ENCODE peak calls at places on chromosome 2, in six cellular contexts. L is stimulated activated CD4-positive, alpha-beta T cell treated with anti-CD3 and anti-CD28 coated beads, TNF-alpha, amount 100 ng/mL, for 48 hours; X is breast epithelium; N is NCI-H2081; K is amniotic stem cell; Q is heart right ventricle. P is an unnamed sample.
A peak's percentile ranks its signal among the peaks of the same experiment; 100 is the strongest.

GRCh38 chr2:228853151-228853550 is 417.9 kb downstream of the PID1 start:
- DNase-seq in L (no peak), X (no peak), N (no peak), K (no peak), Q (no peak), P (no peak)

GRCh38 chr2:158725496-158725895 is 69.6 kb upstream of the DAPL1 start:
- DNase-seq in L (no peak), X (no peak), N (peak; percentile 56), K (no peak), Q (no peak), P (no peak)

GRCh38 chr2:23419171-23420090 is 34.5 kb downstream of the KLHL29 start:
- DNase-seq in L (no peak), X (no peak), N (no peak), K (no peak), Q (no peak), P (no peak)

GRCh38 chr2:142973160-142973821 is 95.8 kb downstream of the KYNU start:
- DNase-seq in L (no peak), X (no peak), N (no peak), K (no peak), Q (no peak), P (no peak)

GRCh38 chr2:152441961-152442360 is 107.0 kb downstream of the FMNL2 start:
- DNase-seq in L (no peak), X (no peak), N (no peak), K (no peak), Q (no peak), P (no peak)

GRCh38 chr2:240615830-240616547 is 9.3 kb upstream of the GPR35 start:
- DNase-seq in L (no peak), X (no peak), N (no peak), K (no peak), Q (no peak), P (no peak)

GRCh38 chr2:98482362-98482761 is 37.7 kb downstream of the INPP4A start:
- DNase-seq in L (no peak), X (no peak), N (no peak), K (no peak), Q (no peak), P (no peak)

GRCh38 chr2:47174731-47175361 is 19.7 kb upstream of the STPG4 start:
- DNase-seq in L (peak; percentile 6), X (peak; percentile 90), N (peak; percentile 55), K (no peak), Q (peak; percentile 55), P (peak; percentile 52)

GRCh38 chr2:151973901-151974199 is 125.0 kb downstream of the CACNB4 start:
- DNase-seq in L (no peak), X (no peak), N (peak; percentile 75), K (no peak), Q (no peak), P (no peak)

GRCh38 chr2:4214444-4215295 is 511.3 kb downstream of the DCDC2C start:
- DNase-seq in L (no peak), X (no peak), N (no peak), K (no peak), Q (no peak), P (no peak)

GRCh38 chr2:238320648-238321281 is 447 bp downstream of the TRAF3IP1 start:
- DNase-seq in L (peak; percentile 4), X (no peak), N (no peak), K (peak; percentile 3), Q (no peak), P (no peak)

GRCh38 chr2:42865884-42866861 is 73.8 kb upstream of the HAAO start:
- DNase-seq in L (no peak), X (no peak), N (no peak), K (no peak), Q (peak; percentile 70), P (no peak)

GRCh38 chr2:33322099-33322498 is 154.3 kb upstream of the RASGRP3 start:
- DNase-seq in L (no peak), X (no peak), N (no peak), K (no peak), Q (peak; percentile 40), P (no peak)

GRCh38 chr2:45729753-45730512 is 78.5 kb downstream of the PRKCE start:
- DNase-seq in L (no peak), X (no peak), N (no peak), K (no peak), Q (no peak), P (peak; percentile 13)

GRCh38 chr2:7845332-7845731 is 836.5 kb upstream of the ID2 start:
- DNase-seq in L (no peak), X (no peak), N (no peak), K (peak; percentile 69), Q (no peak), P (no peak)

GRCh38 chr2:236944561-236944960 is 141.1 kb upstream of the COPS8 start:
- DNase-seq in L (no peak), X (no peak), N (no peak), K (no peak), Q (no peak), P (no peak)

GRCh38 chr2:128541448-128541847 is 222.8 kb upstream of the HS6ST1 start:
- DNase-seq in L (no peak), X (no peak), N (no peak), K (no peak), Q (no peak), P (no peak)

GRCh38 chr2:196900843-196901242 is 25.7 kb downstream of the PGAP1 start:
- DNase-seq in L (no peak), X (no peak), N (no peak), K (no peak), Q (no peak), P (no peak)

GRCh38 chr2:168212866-168213265 is 34.5 kb downstream of the STK39 start:
- DNase-seq in L (no peak), X (no peak), N (no peak), K (no peak), Q (no peak), P (no peak)

GRCh38 chr2:38750793-38751042 is 443 bp downstream of the SRSF7 start:
- DNase-seq in L (peak; percentile 58), X (peak; percentile 60), N (peak; percentile 73), K (no peak), Q (peak; percentile 70), P (no peak)

GRCh38 chr2:240791821-240792657 is 28.0 kb downstream of the KIF1A start:
- DNase-seq in L (no peak), X (no peak), N (no peak), K (no peak), Q (no peak), P (no peak)

GRCh38 chr2:17576802-17577201 is 36.3 kb downstream of the VSNL1 start:
- DNase-seq in L (no peak), X (no peak), N (no peak), K (no peak), Q (no peak), P (no peak)

GRCh38 chr2:26033270-26033768 is 565 bp upstream of the RAB10 start:
- DNase-seq in L (no peak), X (peak; percentile 70), N (peak; percentile 95), K (peak; percentile 74), Q (no peak), P (peak; percentile 71)

GRCh38 chr2:171416009-171416926 is 17.5 kb downstream of the METTL8 start:
- DNase-seq in L (peak; percentile 78), X (peak; percentile 88), N (peak; percentile 92), K (peak; percentile 92), Q (peak; percentile 86), P (peak; percentile 78)

GRCh38 chr2:214226061-214226460 is 184.8 kb upstream of the VWC2L start:
- DNase-seq in L (no peak), X (no peak), N (no peak), K (no peak), Q (no peak), P (no peak)

GRCh38 chr2:217049931-217050330 is 190.1 kb upstream of the TNP1 start:
- DNase-seq in L (no peak), X (no peak), N (peak; percentile 7), K (no peak), Q (peak; percentile 57), P (no peak)

GRCh38 chr2:184599054-184599874 is 935 bp downstream of the ZNF804A start:
- DNase-seq in L (no peak), X (no peak), N (peak; percentile 34), K (no peak), Q (no peak), P (peak; percentile 19)

GRCh38 chr2:207725815-207726578 is 14.6 kb downstream of the CCNYL1 start:
- DNase-seq in L (no peak), X (no peak), N (peak; percentile 75), K (no peak), Q (no peak), P (no peak)

GRCh38 chr2:112493858-112494648 is 12.1 kb downstream of the TTL start:
- DNase-seq in L (no peak), X (no peak), N (no peak), K (no peak), Q (no peak), P (no peak)

GRCh38 chr2:223465793-223466192 is 136.4 kb downstream of the SCG2 start:
- DNase-seq in L (no peak), X (peak; percentile 83), N (no peak), K (peak; percentile 49), Q (peak; percentile 65), P (no peak)

GRCh38 chr2:223042704-223043118 is 9.3 kb upstream of the KCNE4 start:
- DNase-seq in L (no peak), X (no peak), N (no peak), K (no peak), Q (no peak), P (no peak)

GRCh38 chr2:139099721-139100120 is 319.5 kb upstream of the NXPH2 start:
- DNase-seq in L (no peak), X (no peak), N (no peak), K (no peak), Q (no peak), P (no peak)

GRCh38 chr2:18521084-18521483 is 39.4 kb downstream of the RDH14 start:
- DNase-seq in L (no peak), X (no peak), N (no peak), K (no peak), Q (no peak), P (no peak)

GRCh38 chr2:199810422-199811250 is 40.4 kb downstream of the FTCDNL1 start:
- DNase-seq in L (no peak), X (no peak), N (no peak), K (no peak), Q (no peak), P (no peak)

GRCh38 chr2:28102455-28102874 is 211.9 kb downstream of the BABAM2 start:
- DNase-seq in L (no peak), X (no peak), N (no peak), K (no peak), Q (peak; percentile 29), P (no peak)

P was measured in HCT116.